ENCODE peak calls at places on chromosomes 16 and 17, in nine cellular contexts. N is stimulated activated CD4-positive, alpha-beta T cell treated with anti-CD3 and anti-CD28 coated beads, Interleukin-4, amount 100 ng/mL, for 1 hour; M is progenitor cell of endocrine pancreas; Z is GOT3; T is fibroblast of villous mesenchyme; X is ELF-1; C is CD4-positive, alpha-beta T cell; L is hippocampal formation; D is H9. E is an unnamed sample.

GRCh38 chr17:39104657-39105056 is 46.8 kb downstream of the PLXDC1 start:
- DNase-seq in L (no peak), T (peak), N (no peak), M (no peak), C (no peak), X (no peak), Z (no peak), D (no peak), E (no peak)

GRCh38 chr17:8611135-8611534 is 19.4 kb downstream of the MYH10 start:
- DNase-seq in T (peak), M (no peak), N (no peak), D (no peak), Z (no peak), L (no peak), X (no peak), C (no peak), E (no peak)

GRCh38 chr16:17271687-17272086 is 199.1 kb downstream of the XYLT1 start:
- DNase-seq in Z (no peak), M (no peak), T (no peak), N (no peak), D (no peak), L (peak), X (no peak), C (no peak), E (no peak)

GRCh38 chr17:73851921-73852320 is 207.7 kb upstream of the SDK2 start:
- DNase-seq in L (no peak), C (no peak), T (no peak), M (no peak), N (no peak), Z (no peak), D (no peak), X (no peak), E (no peak)

GRCh38 chr17:34703533-34703932 is 124.2 kb downstream of the TMEM132E start:
- DNase-seq in T (peak), X (peak), M (peak), C (peak), N (peak), Z (no peak), D (peak), L (no peak), E (peak)

GRCh38 chr17:2395258-2396170 is 5.3 kb downstream of the MNT start:
- DNase-seq in C (no peak), N (no peak), L (no peak), Z (no peak), T (peak), M (no peak), D (peak), X (peak), E (no peak)

GRCh38 chr17:78182504-78182903 is 4.3 kb downstream of the TK1 start:
- DNase-seq in X (no peak), N (no peak), D (no peak), M (no peak), T (no peak), C (no peak), Z (no peak), L (no peak), E (no peak)

GRCh38 chr17:42720996-42721583 is 23.8 kb downstream of the EZH1 start:
- DNase-seq in Z (no peak), N (no peak), M (no peak), D (no peak), L (no peak), T (peak), C (no peak), X (peak), E (peak)

GRCh38 chr16:25155553-25156460 is 44.3 kb downstream of the LCMT1 start:
- DNase-seq in T (no peak), C (no peak), L (no peak), D (no peak), M (no peak), X (no peak), N (peak), Z (no peak), E (no peak)

GRCh38 chr17:6941989-6942388 is 53.9 kb upstream of the ALOX12 start:
- DNase-seq in Z (no peak), N (no peak), C (no peak), L (no peak), T (no peak), X (no peak), M (no peak), D (no peak), E (no peak)

GRCh38 chr16:29876578-29877249 is 13.7 kb upstream of the CDIPT start:
- DNase-seq in M (no peak), X (peak), Z (no peak), N (peak), D (no peak), L (no peak), T (no peak), C (peak), E (no peak)

GRCh38 chr17:65966311-65966710 is 225.6 kb downstream of the CEP112 start:
- DNase-seq in L (no peak), D (no peak), C (no peak), Z (no peak), X (no peak), N (no peak), M (no peak), T (no peak), E (no peak)

GRCh38 chr16:8622315-8622656 is 788 bp downstream of the METTL22 start:
- DNase-seq in M (no peak), N (no peak), T (no peak), Z (no peak), C (no peak), D (no peak), X (no peak), L (no peak), E (no peak)

GRCh38 chr17:8020251-8020650 is 17.8 kb downstream of the GUCY2D start:
- DNase-seq in N (no peak), X (no peak), L (no peak), M (no peak), Z (no peak), C (no peak), D (no peak), T (no peak), E (no peak)

GRCh38 chr16:14492614-14493013 is 137.4 kb downstream of the PARN start:
- DNase-seq in Z (no peak), N (no peak), X (no peak), C (no peak), D (no peak), T (no peak), L (no peak), M (no peak), E (no peak)

GRCh38 chr17:21042434-21043295 is at the start of gene USP22:
- DNase-seq in C (peak), X (peak), L (no peak), D (peak), N (peak), Z (peak), M (peak), T (no peak), E (no peak)

GRCh38 chr16:13633381-13633861 is 286.5 kb upstream of the ERCC4 start:
- DNase-seq in C (no peak), X (peak), Z (no peak), L (no peak), N (no peak), T (no peak), D (no peak), M (no peak), E (no peak)

GRCh38 chr17:47896672-47897490 is 845 bp downstream of the SP2 start:
- DNase-seq in M (no peak), Z (no peak), C (no peak), D (no peak), L (no peak), T (peak), N (no peak), X (no peak), E (no peak)

GRCh38 chr17:10105513-10106001 is 92.8 kb downstream of the GAS7 start:
- DNase-seq in D (no peak), Z (no peak), X (peak), C (no peak), L (no peak), T (peak), N (no peak), M (no peak), E (no peak)

E was measured in NT2/D1.